ENCODE peak calls at places on chromosome 21, in five cellular contexts. One of them, this sample, is unnamed.

GRCh38 chr21:34795152-34796141 is 126.7 kb downstream of the CLIC6 start:
- DNase-seq in EL: peak
- DNase-seq in anterior cingulate cortex: no peak
- DNase-seq in tibial artery: no peak
- DNase-seq in ELF-1: no peak
- DNase-seq in this sample: no peak

GRCh38 chr21:45045481-45045880 is 28.9 kb upstream of the ADARB1 start:
- DNase-seq in tibial artery: no peak
- DNase-seq in ELF-1: no peak
- DNase-seq in anterior cingulate cortex: no peak
- DNase-seq in EL: no peak
- DNase-seq in this sample: no peak

GRCh38 chr21:16572032-16572431 is 842.2 kb downstream of the USP25 start:
- DNase-seq in tibial artery: no peak
- DNase-seq in ELF-1: no peak
- DNase-seq in EL: peak
- DNase-seq in anterior cingulate cortex: no peak
- DNase-seq in this sample: no peak

GRCh38 chr21:44765231-44766013 is 36.2 kb downstream of the UBE2G2 start:
- DNase-seq in ELF-1: no peak
- DNase-seq in anterior cingulate cortex: no peak
- DNase-seq in EL: no peak
- DNase-seq in tibial artery: no peak
- DNase-seq in this sample: no peak

GRCh38 chr21:32467291-32467690 is 54.8 kb downstream of the EVA1C start:
- DNase-seq in anterior cingulate cortex: no peak
- DNase-seq in EL: no peak
- DNase-seq in ELF-1: peak
- DNase-seq in tibial artery: no peak
- DNase-seq in this sample: no peak

GRCh38 chr21:45818276-45818903 is 163.2 kb upstream of the COL6A1 start:
- DNase-seq in EL: no peak
- DNase-seq in tibial artery: no peak
- DNase-seq in ELF-1: no peak
- DNase-seq in anterior cingulate cortex: no peak
- DNase-seq in this sample: no peak

GRCh38 chr21:45020629-45021427 is 53.6 kb upstream of the ADARB1 start:
- DNase-seq in anterior cingulate cortex: no peak
- DNase-seq in EL: no peak
- DNase-seq in ELF-1: no peak
- DNase-seq in tibial artery: peak
- DNase-seq in this sample: no peak

GRCh38 chr21:38333290-38334272 is 76.8 kb downstream of the KCNJ15 start:
- DNase-seq in tibial artery: no peak
- DNase-seq in ELF-1: no peak
- DNase-seq in anterior cingulate cortex: no peak
- DNase-seq in EL: peak
- DNase-seq in this sample: no peak

GRCh38 chr21:46109251-46110221 is 11.6 kb downstream of the COL6A2 start:
- DNase-seq in EL: no peak
- DNase-seq in tibial artery: no peak
- DNase-seq in ELF-1: peak
- DNase-seq in anterior cingulate cortex: no peak
- DNase-seq in this sample: no peak

GRCh38 chr21:38384675-38385074 is 113.6 kb downstream of the ERG start:
- DNase-seq in EL: no peak
- DNase-seq in tibial artery: no peak
- DNase-seq in anterior cingulate cortex: no peak
- DNase-seq in ELF-1: no peak
- DNase-seq in this sample: no peak

GRCh38 chr21:33892853-33893252 is 22.8 kb downstream of the ATP5PO start:
- DNase-seq in anterior cingulate cortex: no peak
- DNase-seq in tibial artery: no peak
- DNase-seq in ELF-1: peak
- DNase-seq in EL: no peak
- DNase-seq in this sample: no peak

GRCh38 chr21:46180778-46181391 is 3.4 kb downstream of the SPATC1L start:
- DNase-seq in tibial artery: no peak
- DNase-seq in ELF-1: no peak
- DNase-seq in anterior cingulate cortex: no peak
- DNase-seq in EL: no peak
- DNase-seq in this sample: no peak

GRCh38 chr21:21897275-21897883 is 899.2 kb downstream of the NCAM2 start:
- DNase-seq in anterior cingulate cortex: no peak
- DNase-seq in ELF-1: no peak
- DNase-seq in tibial artery: no peak
- DNase-seq in EL: peak
- DNase-seq in this sample: no peak

GRCh38 chr21:42599486-42599885 is 53.9 kb upstream of the PDE9A start:
- DNase-seq in anterior cingulate cortex: no peak
- DNase-seq in tibial artery: no peak
- DNase-seq in ELF-1: no peak
- DNase-seq in EL: no peak
- DNase-seq in this sample: no peak

GRCh38 chr21:41583274-41583790 is 75.4 kb upstream of the TMPRSS2 start:
- DNase-seq in EL: no peak
- DNase-seq in tibial artery: no peak
- DNase-seq in anterior cingulate cortex: no peak
- DNase-seq in ELF-1: peak
- DNase-seq in this sample: no peak

GRCh38 chr21:44433791-44434567 is 21.3 kb upstream of the LRRC3 start:
- DNase-seq in anterior cingulate cortex: no peak
- DNase-seq in tibial artery: peak
- DNase-seq in EL: no peak
- DNase-seq in ELF-1: no peak
- DNase-seq in this sample: no peak

GRCh38 chr21:41851090-41851790 is 27.9 kb downstream of the PRDM15 start:
- DNase-seq in ELF-1: no peak
- DNase-seq in EL: no peak
- DNase-seq in tibial artery: no peak
- DNase-seq in anterior cingulate cortex: no peak
- DNase-seq in this sample: no peak

GRCh38 chr21:45541221-45542039 is 810 bp downstream of the SLC19A1 start:
- DNase-seq in tibial artery: peak
- DNase-seq in ELF-1: peak
- DNase-seq in EL: peak
- DNase-seq in anterior cingulate cortex: peak
- DNase-seq in this sample: no peak

GRCh38 chr21:46284077-46284644 is 1.2 kb downstream of the MCM3AP start:
- DNase-seq in tibial artery: no peak
- DNase-seq in EL: no peak
- DNase-seq in ELF-1: no peak
- DNase-seq in anterior cingulate cortex: no peak
- DNase-seq in this sample: no peak

GRCh38 chr21:43371786-43372185 is 55.1 kb downstream of the SIK1 start:
- DNase-seq in anterior cingulate cortex: no peak
- DNase-seq in tibial artery: no peak
- DNase-seq in ELF-1: no peak
- DNase-seq in EL: no peak
- DNase-seq in this sample: no peak

GRCh38 chr21:45001134-45002095 is 61.6 kb downstream of the SLX9 start:
- DNase-seq in tibial artery: peak
- DNase-seq in EL: peak
- DNase-seq in anterior cingulate cortex: no peak
- DNase-seq in ELF-1: no peak
- DNase-seq in this sample: no peak

GRCh38 chr21:30206551-30207251 is 9.2 kb downstream of the CLDN8 start:
- DNase-seq in tibial artery: no peak
- DNase-seq in ELF-1: no peak
- DNase-seq in anterior cingulate cortex: no peak
- DNase-seq in EL: no peak
- DNase-seq in this sample: no peak

GRCh38 chr21:42820513-42821465 is 58.5 kb downstream of the WDR4 start:
- DNase-seq in tibial artery: no peak
- DNase-seq in ELF-1: peak
- DNase-seq in EL: no peak
- DNase-seq in anterior cingulate cortex: no peak
- DNase-seq in this sample: no peak

GRCh38 chr21:28393279-28393678 is 599.4 kb downstream of the LTN1 start:
- DNase-seq in ELF-1: no peak
- DNase-seq in anterior cingulate cortex: no peak
- DNase-seq in tibial artery: no peak
- DNase-seq in EL: no peak
- DNase-seq in this sample: peak

GRCh38 chr21:35005077-35005476 is 44.0 kb downstream of the RUNX1 start:
- DNase-seq in EL: no peak
- DNase-seq in ELF-1: no peak
- DNase-seq in anterior cingulate cortex: no peak
- DNase-seq in tibial artery: no peak
- DNase-seq in this sample: no peak

GRCh38 chr21:29096619-29097018 is 23.2 kb upstream of the CCT8 start:
- DNase-seq in ELF-1: no peak
- DNase-seq in anterior cingulate cortex: no peak
- DNase-seq in EL: no peak
- DNase-seq in tibial artery: no peak
- DNase-seq in this sample: no peak

GRCh38 chr21:36478207-36478701 is 1.7 kb downstream of the CLDN14 start:
- DNase-seq in EL: peak
- DNase-seq in anterior cingulate cortex: no peak
- DNase-seq in ELF-1: no peak
- DNase-seq in tibial artery: no peak
- DNase-seq in this sample: no peak

GRCh38 chr21:42558846-42559245 is 45.2 kb downstream of the SLC37A1 start:
- DNase-seq in ELF-1: peak
- DNase-seq in anterior cingulate cortex: no peak
- DNase-seq in EL: no peak
- DNase-seq in tibial artery: peak
- DNase-seq in this sample: no peak

GRCh38 chr21:41901099-41901498 is 22.0 kb upstream of the PRDM15 start:
- DNase-seq in ELF-1: no peak
- DNase-seq in anterior cingulate cortex: no peak
- DNase-seq in EL: no peak
- DNase-seq in tibial artery: no peak
- DNase-seq in this sample: no peak

GRCh38 chr21:17045214-17045835 is 467.5 kb upstream of the CXADR start:
- DNase-seq in EL: peak
- DNase-seq in tibial artery: no peak
- DNase-seq in anterior cingulate cortex: no peak
- DNase-seq in ELF-1: no peak
- DNase-seq in this sample: peak

GRCh38 chr21:44317871-44318270 is 18.0 kb downstream of the PFKL start:
- DNase-seq in anterior cingulate cortex: no peak
- DNase-seq in ELF-1: no peak
- DNase-seq in tibial artery: no peak
- DNase-seq in EL: no peak
- DNase-seq in this sample: no peak

GRCh38 chr21:38289697-38290096 is 32.9 kb downstream of the KCNJ15 start:
- DNase-seq in ELF-1: no peak
- DNase-seq in tibial artery: peak
- DNase-seq in EL: peak
- DNase-seq in anterior cingulate cortex: no peak
- DNase-seq in this sample: no peak

GRCh38 chr21:15764878-15765277 is 35.1 kb downstream of the USP25 start:
- DNase-seq in anterior cingulate cortex: no peak
- DNase-seq in EL: no peak
- DNase-seq in tibial artery: no peak
- DNase-seq in ELF-1: no peak
- DNase-seq in this sample: no peak

GRCh38 chr21:32728455-32729237 is 833 bp upstream of the SYNJ1 start:
- DNase-seq in anterior cingulate cortex: no peak
- DNase-seq in ELF-1: no peak
- DNase-seq in EL: no peak
- DNase-seq in tibial artery: no peak
- DNase-seq in this sample: no peak

GRCh38 chr21:44727321-44727720 is 15.9 kb upstream of the TSPEAR start:
- DNase-seq in tibial artery: no peak
- DNase-seq in EL: no peak
- DNase-seq in anterior cingulate cortex: no peak
- DNase-seq in ELF-1: no peak
- DNase-seq in this sample: no peak

This sample was measured in putamen.